ENCODE peak calls at places on chromosome 21, in four cellular contexts. P is dorsolateral prefrontal cortex, R is MM.1S, N is breast epithelium. C is an unnamed sample.

GRCh38 chr21:45295576-45296365 is 8.1 kb upstream of the POFUT2 start:
- DNase-seq in P (no peak), R (no peak), N (no peak), C (no peak)

GRCh38 chr21:45766501-45766900 is 123.0 kb downstream of the PCBP3 start:
- DNase-seq in P (no peak), R (no peak), N (no peak), C (no peak)

GRCh38 chr21:33302055-33302454 is 22.7 kb upstream of the IFNAR1 start:
- DNase-seq in P (no peak), R (no peak), N (no peak), C (no peak)

GRCh38 chr21:31671931-31672330 is 12.4 kb downstream of the SOD1 start:
- DNase-seq in P (no peak), R (no peak), N (no peak), C (no peak)

GRCh38 chr21:37983336-37984095 is 67.3 kb upstream of the KCNJ6 start:
- DNase-seq in P (no peak), R (no peak), N (no peak), C (no peak)

GRCh38 chr21:31011412-31011811 is 26.9 kb downstream of the KRTAP19-8 start:
- DNase-seq in P (no peak), R (no peak), N (no peak), C (no peak)

GRCh38 chr21:40841524-40842196 is 5.3 kb downstream of the DSCAM start:
- DNase-seq in P (peak; percentile 34), R (peak; percentile 98), N (no peak), C (no peak)

GRCh38 chr21:26881504-26882228 is 36.5 kb upstream of the ADAMTS1 start:
- DNase-seq in P (no peak), R (no peak), N (no peak), C (no peak)

GRCh38 chr21:38139380-38140168 is 117.2 kb upstream of the KCNJ15 start:
- DNase-seq in P (no peak), R (no peak), N (no peak), C (no peak)

GRCh38 chr21:32562426-32562825 is 22.9 kb downstream of the TCP10L start:
- DNase-seq in P (no peak), R (peak; percentile 15), N (no peak), C (no peak)

GRCh38 chr21:28781602-28782274 is 210.9 kb downstream of the LTN1 start:
- DNase-seq in P (no peak), R (peak; percentile 30), N (no peak), C (no peak)

GRCh38 chr21:14120091-14120734 is 90.5 kb downstream of the LIPI start:
- DNase-seq in P (peak; percentile 54), R (peak; percentile 58), N (no peak), C (peak; percentile 22)

GRCh38 chr21:30478015-30478414 is 2.2 kb downstream of the KRTAP19-1 start:
- DNase-seq in P (no peak), R (no peak), N (no peak), C (no peak)

GRCh38 chr21:38797470-38797869 is 8.3 kb upstream of the ETS2 start:
- DNase-seq in P (no peak), R (no peak), N (no peak), C (no peak)

GRCh38 chr21:46667735-46668380 is 32.4 kb downstream of the PRMT2 start:
- DNase-seq in P (no peak), R (no peak), N (no peak), C (peak; percentile 71)

GRCh38 chr21:37207441-37208009 is 59.6 kb downstream of the VPS26C start:
- DNase-seq in P (no peak), R (peak; percentile 53), N (peak; percentile 55), C (peak; percentile 58)

GRCh38 chr21:44374601-44375280 is 21.3 kb downstream of the TRPM2 start:
- DNase-seq in P (no peak), R (no peak), N (no peak), C (no peak)

GRCh38 chr21:31875424-31876097 is 2.7 kb downstream of the HUNK start:
- DNase-seq in P (no peak), R (no peak), N (no peak), C (no peak)

GRCh38 chr21:33168886-33169285 is 60.9 kb upstream of the IFNAR2 start:
- DNase-seq in P (no peak), R (no peak), N (no peak), C (no peak)

GRCh38 chr21:32364801-32365200 is 28.0 kb downstream of the URB1 start:
- DNase-seq in P (no peak), R (no peak), N (no peak), C (no peak)

GRCh38 chr21:29295066-29295650 is 3.6 kb upstream of the BACH1 start:
- DNase-seq in P (no peak), R (no peak), N (no peak), C (no peak)

GRCh38 chr21:28769683-28770082 is 223.0 kb downstream of the LTN1 start:
- DNase-seq in P (no peak), R (no peak), N (no peak), C (no peak)

GRCh38 chr21:33396966-33397365 is 6.2 kb upstream of the IFNGR2 start:
- DNase-seq in P (no peak), R (no peak), N (no peak), C (no peak)

DNA sequence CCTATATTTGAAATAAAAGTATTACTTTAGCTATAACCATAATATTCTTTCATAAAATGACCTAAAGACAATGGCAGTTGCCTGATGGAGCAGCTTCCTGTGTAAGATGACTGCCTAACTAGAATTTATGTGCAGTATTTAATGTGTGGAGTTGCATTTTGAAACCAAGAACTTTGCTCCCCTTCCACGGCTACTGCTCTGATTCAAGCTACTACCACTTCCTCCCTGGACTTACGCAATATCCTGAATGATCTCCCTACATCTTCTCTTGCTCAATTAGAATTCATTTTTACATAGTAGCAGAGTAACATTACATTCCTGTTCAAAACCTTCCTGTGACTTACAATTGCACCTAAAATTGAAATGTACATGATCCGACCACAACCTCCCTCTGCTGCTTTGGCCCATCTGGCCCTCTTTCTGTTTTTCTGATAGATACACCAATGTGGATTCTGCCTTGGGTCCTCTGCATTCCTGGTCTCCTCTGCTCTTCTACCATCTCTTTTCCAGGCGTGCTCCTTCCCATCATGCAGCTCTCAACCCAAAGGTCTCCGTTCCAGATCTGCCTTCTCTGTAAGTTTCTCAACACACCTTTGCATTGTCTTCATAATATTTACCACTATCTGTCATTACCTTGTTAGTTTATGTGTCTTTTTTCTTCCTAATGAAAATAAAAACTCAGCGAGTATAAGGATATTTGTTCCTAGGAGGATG is 47.4 kb upstream of the USP25 start:
- DNase-seq in P (no peak), R (no peak), N (no peak), C (no peak)
- TF ChIP-seq CTCF in P (no peak), R (no peak), N (no peak), C (no peak)

DNA sequence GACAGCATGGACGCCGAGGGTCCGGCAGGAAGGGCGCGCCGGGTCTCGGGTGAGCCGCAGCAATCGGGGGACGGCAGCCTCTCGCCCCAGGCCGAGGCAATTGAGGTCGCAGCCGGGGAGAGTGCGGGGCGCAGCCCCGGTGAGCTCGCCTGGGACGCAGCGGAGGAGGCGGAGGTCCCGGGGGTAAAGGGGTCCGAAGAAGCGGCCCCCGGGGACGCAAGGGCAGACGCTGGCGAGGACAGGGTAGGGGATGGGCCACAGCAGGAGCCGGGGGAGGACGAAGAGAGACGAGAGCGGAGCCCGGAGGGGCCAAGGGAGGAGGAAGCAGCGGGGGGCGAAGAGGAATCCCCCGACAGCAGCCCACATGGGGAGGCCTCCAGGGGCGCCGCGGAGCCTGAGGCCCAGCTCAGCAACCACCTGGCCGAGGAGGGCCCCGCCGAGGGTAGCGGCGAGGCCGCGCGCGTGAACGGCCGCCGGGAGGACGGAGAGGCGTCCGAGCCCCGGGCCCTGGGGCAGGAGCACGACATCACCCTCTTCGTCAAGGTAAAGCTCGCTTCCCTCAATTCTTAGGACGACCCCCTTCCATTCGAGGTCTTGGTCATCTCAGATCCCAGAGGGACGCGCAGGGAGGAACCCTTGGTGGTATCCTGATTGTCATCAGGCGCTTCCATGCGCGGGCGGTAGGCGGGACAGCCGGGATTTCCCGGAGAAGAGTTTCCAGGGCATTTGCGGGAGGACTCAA is 1.6 kb downstream of the CLIC6 start:
- DNase-seq in P (no peak), R (no peak), N (no peak), C (peak; percentile 67)
- TF ChIP-seq CTCF in P (no peak), R (no peak), N (no peak), C (no peak)

GRCh38 chr21:42049578-42050430 is 21.3 kb upstream of the UMODL1 start:
- DNase-seq in P (no peak), R (no peak), N (no peak), C (no peak)

GRCh38 chr21:42051788-42052187 is 19.3 kb upstream of the UMODL1 start:
- DNase-seq in P (no peak), R (no peak), N (no peak), C (no peak)

GRCh38 chr21:42044871-42045495 is 26.1 kb upstream of the UMODL1 start:
- DNase-seq in P (no peak), R (no peak), N (no peak), C (no peak)

GRCh38 chr21:42048870-42049577 is 22.1 kb upstream of the UMODL1 start:
- DNase-seq in P (no peak), R (no peak), N (no peak), C (no peak)

GRCh38 chr21:42047821-42048613 is 23.1 kb upstream of the UMODL1 start:
- DNase-seq in P (no peak), R (peak; percentile 60), N (no peak), C (peak; percentile 55)
- TF ChIP-seq CTCF in P (no peak), R (no peak), N (no peak), C (no peak)

DNA sequence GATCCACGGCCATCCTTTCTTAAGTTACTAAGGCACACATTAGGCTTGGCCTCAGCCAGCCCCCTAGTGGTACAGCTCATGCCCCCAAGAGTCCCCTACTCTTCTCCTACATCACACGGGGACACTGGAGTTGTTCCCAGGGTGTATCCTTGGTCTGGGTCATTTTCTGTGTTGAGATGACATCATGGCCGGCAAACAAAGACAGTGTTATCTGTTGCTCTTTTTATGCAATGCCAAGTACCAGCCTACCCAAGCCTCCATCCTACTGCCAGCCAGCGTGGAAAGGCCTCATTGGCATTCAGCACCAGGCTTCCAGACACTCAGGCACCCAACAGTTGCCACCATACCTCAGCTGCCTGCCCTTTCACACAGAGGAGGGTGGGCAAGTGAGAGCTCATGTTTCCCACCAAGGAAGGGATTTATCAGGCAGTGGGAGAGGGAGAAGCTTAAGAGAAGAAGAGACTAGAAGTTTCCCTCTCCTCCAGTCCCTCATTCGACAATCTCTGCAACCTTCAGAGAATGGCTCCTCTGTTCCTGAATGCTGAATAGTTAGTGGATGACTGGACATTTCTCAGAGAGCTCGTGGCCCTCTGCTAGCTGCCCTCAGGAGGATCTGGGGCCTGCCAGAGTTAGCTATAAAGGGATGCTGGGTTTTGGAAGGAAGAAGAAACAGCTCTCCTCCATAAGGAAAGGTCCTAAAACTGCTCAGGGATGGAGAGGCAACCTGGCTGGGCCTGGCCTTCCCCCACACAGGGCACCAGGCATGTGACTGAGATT is 17.7 kb downstream of the CBR1 start:
- DNase-seq in P (peak; percentile 73), R (no peak), N (no peak), C (no peak)
- TF ChIP-seq CTCF in P (peak; percentile 48), R (peak; percentile 4), N (no peak), C (no peak)

GRCh38 chr21:19510653-19511052 is 1107.1 kb upstream of the TMPRSS15 start:
- DNase-seq in P (no peak), R (no peak), N (no peak), C (no peak)

GRCh38 chr21:19508442-19508841 is 1104.9 kb upstream of the TMPRSS15 start:
- DNase-seq in P (no peak), R (no peak), N (no peak), C (no peak)

GRCh38 chr21:19510057-19510456 is 1106.5 kb upstream of the TMPRSS15 start:
- DNase-seq in P (no peak), R (no peak), N (no peak), C (no peak)

GRCh38 chr21:19508844-19509243 is 1105.3 kb upstream of the TMPRSS15 start:
- DNase-seq in P (no peak), R (no peak), N (no peak), C (no peak)

GRCh38 chr21:19507682-19508260 is 1104.2 kb upstream of the TMPRSS15 start:
- DNase-seq in P (no peak), R (peak; percentile 18), N (no peak), C (no peak)
- TF ChIP-seq CTCF in P (no peak), R (peak; percentile 38), N (no peak), C (no peak)

C was measured in GM13977.